ENCODE peak calls at places on chromosomes 11 and 22, in five cellular contexts. One of them, this sample, is unnamed.

GRCh38 chr11:29343465-29344333 is 673.1 kb downstream of the KCNA4 start:
- DNase-seq in AG10803: peak
- DNase-seq in iPS-NIHi11: peak
- DNase-seq in substantia nigra: peak
- DNase-seq in Daoy: peak
- DNase-seq in this sample: peak

GRCh38 chr11:67452141-67452952 is at the start of gene GPR152:
- DNase-seq in AG10803: no peak
- DNase-seq in iPS-NIHi11: no peak
- DNase-seq in substantia nigra: no peak
- DNase-seq in Daoy: no peak
- DNase-seq in this sample: no peak

GRCh38 chr11:27174026-27174425 is 133.4 kb downstream of the BBOX1 start:
- DNase-seq in AG10803: no peak
- DNase-seq in iPS-NIHi11: no peak
- DNase-seq in substantia nigra: no peak
- DNase-seq in Daoy: no peak
- DNase-seq in this sample: no peak

GRCh38 chr22:46241397-46242007 is 8.6 kb downstream of the CDPF1 start:
- DNase-seq in AG10803: no peak
- DNase-seq in iPS-NIHi11: no peak
- DNase-seq in substantia nigra: no peak
- DNase-seq in Daoy: no peak
- DNase-seq in this sample: no peak

GRCh38 chr11:75240381-75241035 is at the start of gene TPBGL:
- DNase-seq in AG10803: no peak
- DNase-seq in iPS-NIHi11: peak
- DNase-seq in substantia nigra: no peak
- DNase-seq in Daoy: peak
- DNase-seq in this sample: no peak

GRCh38 chr22:30934053-30934452 is 34.5 kb downstream of the MORC2 start:
- DNase-seq in AG10803: no peak
- DNase-seq in iPS-NIHi11: no peak
- DNase-seq in substantia nigra: no peak
- DNase-seq in Daoy: no peak
- DNase-seq in this sample: no peak

GRCh38 chr11:91394073-91394717 is 830.4 kb upstream of the FAT3 start:
- DNase-seq in AG10803: no peak
- DNase-seq in iPS-NIHi11: no peak
- DNase-seq in substantia nigra: no peak
- DNase-seq in Daoy: no peak
- DNase-seq in this sample: no peak

GRCh38 chr11:76577199-76577920 is 93.2 kb downstream of the LRRC32 start:
- DNase-seq in AG10803: peak
- DNase-seq in iPS-NIHi11: peak
- DNase-seq in substantia nigra: no peak
- DNase-seq in Daoy: peak
- DNase-seq in this sample: no peak

GRCh38 chr11:57539342-57539741 is 1.9 kb downstream of the SMTNL1 start:
- DNase-seq in AG10803: no peak
- DNase-seq in iPS-NIHi11: no peak
- DNase-seq in substantia nigra: no peak
- DNase-seq in Daoy: no peak
- DNase-seq in this sample: no peak

GRCh38 chr11:8728566-8728965 is 46.0 kb downstream of the RPL27A start:
- DNase-seq in AG10803: no peak
- DNase-seq in iPS-NIHi11: no peak
- DNase-seq in substantia nigra: no peak
- DNase-seq in Daoy: peak
- DNase-seq in this sample: no peak

GRCh38 chr11:119380160-119380815 is 1.2 kb downstream of the USP2 start:
- DNase-seq in AG10803: no peak
- DNase-seq in iPS-NIHi11: no peak
- DNase-seq in substantia nigra: no peak
- DNase-seq in Daoy: no peak
- DNase-seq in this sample: no peak

GRCh38 chr22:39453765-39454378 is 2.9 kb upstream of the MGAT3 start:
- DNase-seq in AG10803: no peak
- DNase-seq in iPS-NIHi11: no peak
- DNase-seq in substantia nigra: no peak
- DNase-seq in Daoy: peak
- DNase-seq in this sample: no peak

GRCh38 chr22:36077261-36077660 is 48.6 kb upstream of the RBFOX2 start:
- DNase-seq in AG10803: peak
- DNase-seq in iPS-NIHi11: no peak
- DNase-seq in substantia nigra: no peak
- DNase-seq in Daoy: no peak
- DNase-seq in this sample: no peak

GRCh38 chr11:106670069-106670468 is 348.2 kb downstream of the GUCY1A2 start:
- DNase-seq in AG10803: no peak
- DNase-seq in iPS-NIHi11: peak
- DNase-seq in substantia nigra: no peak
- DNase-seq in Daoy: peak
- DNase-seq in this sample: no peak

GRCh38 chr11:46352063-46352841 is 5.0 kb downstream of the DGKZ start:
- DNase-seq in AG10803: no peak
- DNase-seq in iPS-NIHi11: peak
- DNase-seq in substantia nigra: no peak
- DNase-seq in Daoy: peak
- DNase-seq in this sample: peak

GRCh38 chr11:67423466-67423865 is 4.8 kb upstream of the RPS6KB2 start:
- DNase-seq in AG10803: no peak
- DNase-seq in iPS-NIHi11: no peak
- DNase-seq in substantia nigra: no peak
- DNase-seq in Daoy: no peak
- DNase-seq in this sample: no peak

GRCh38 chr22:27990879-27991278 is 71.8 kb upstream of the PITPNB start:
- DNase-seq in AG10803: peak
- DNase-seq in iPS-NIHi11: peak
- DNase-seq in substantia nigra: no peak
- DNase-seq in Daoy: peak
- DNase-seq in this sample: no peak

GRCh38 chr22:36358533-36359171 is 29.1 kb downstream of the MYH9 start:
- DNase-seq in AG10803: peak
- DNase-seq in iPS-NIHi11: no peak
- DNase-seq in substantia nigra: no peak
- DNase-seq in Daoy: no peak
- DNase-seq in this sample: no peak